ENCODE peak calls at places on chromosomes 13 and 19, in six cellular contexts. One of them, this sample, is unnamed.

GRCh38 chr19:41531438-41532311 is 44.3 kb upstream of the CEACAM21 start:
- DNase-seq in activated T-helper 9 cell treated with anti-CD3 and anti-CD28 coated beads, Interleukin-2, amount 50 U/mL, for 16 hours: peak
- DNase-seq in right cardiac atrium: peak
- DNase-seq in HFF-Myc: no peak
- DNase-seq in CD8-positive, alpha-beta memory T cell: peak
- DNase-seq in NCI-H460: peak
- DNase-seq in this sample: peak

GRCh38 chr19:38805180-38805579 is 7.6 kb downstream of the LGALS4 start:
- DNase-seq in activated T-helper 9 cell treated with anti-CD3 and anti-CD28 coated beads, Interleukin-2, amount 50 U/mL, for 16 hours: no peak
- DNase-seq in right cardiac atrium: no peak
- DNase-seq in HFF-Myc: no peak
- DNase-seq in CD8-positive, alpha-beta memory T cell: no peak
- DNase-seq in NCI-H460: no peak
- DNase-seq in this sample: peak

GRCh38 chr19:55830656-55831055 is 1.1 kb downstream of the NLRP11 start:
- DNase-seq in activated T-helper 9 cell treated with anti-CD3 and anti-CD28 coated beads, Interleukin-2, amount 50 U/mL, for 16 hours: no peak
- DNase-seq in right cardiac atrium: no peak
- DNase-seq in HFF-Myc: no peak
- DNase-seq in CD8-positive, alpha-beta memory T cell: no peak
- DNase-seq in NCI-H460: peak
- DNase-seq in this sample: no peak

GRCh38 chr19:30393046-30393445 is 20.9 kb downstream of the ZNF536 start:
- DNase-seq in activated T-helper 9 cell treated with anti-CD3 and anti-CD28 coated beads, Interleukin-2, amount 50 U/mL, for 16 hours: no peak
- DNase-seq in right cardiac atrium: no peak
- DNase-seq in HFF-Myc: no peak
- DNase-seq in CD8-positive, alpha-beta memory T cell: no peak
- DNase-seq in NCI-H460: no peak
- DNase-seq in this sample: no peak

GRCh38 chr13:93226623-93227279 is at the start of gene GPC6:
- DNase-seq in activated T-helper 9 cell treated with anti-CD3 and anti-CD28 coated beads, Interleukin-2, amount 50 U/mL, for 16 hours: no peak
- DNase-seq in right cardiac atrium: peak
- DNase-seq in HFF-Myc: peak
- DNase-seq in CD8-positive, alpha-beta memory T cell: no peak
- DNase-seq in NCI-H460: peak
- DNase-seq in this sample: peak

GRCh38 chr13:74287672-74288169 is 153.5 kb upstream of the KLF12 start:
- DNase-seq in activated T-helper 9 cell treated with anti-CD3 and anti-CD28 coated beads, Interleukin-2, amount 50 U/mL, for 16 hours: peak
- DNase-seq in right cardiac atrium: peak
- DNase-seq in HFF-Myc: peak
- DNase-seq in CD8-positive, alpha-beta memory T cell: peak
- DNase-seq in NCI-H460: no peak
- DNase-seq in this sample: peak

GRCh38 chr13:41467546-41467945 is 10.2 kb downstream of the RGCC start:
- DNase-seq in activated T-helper 9 cell treated with anti-CD3 and anti-CD28 coated beads, Interleukin-2, amount 50 U/mL, for 16 hours: no peak
- DNase-seq in right cardiac atrium: no peak
- DNase-seq in HFF-Myc: no peak
- DNase-seq in CD8-positive, alpha-beta memory T cell: no peak
- DNase-seq in NCI-H460: no peak
- DNase-seq in this sample: no peak

GRCh38 chr19:58575183-58576041 is 2.3 kb upstream of the MZF1 start:
- DNase-seq in activated T-helper 9 cell treated with anti-CD3 and anti-CD28 coated beads, Interleukin-2, amount 50 U/mL, for 16 hours: peak
- DNase-seq in right cardiac atrium: peak
- DNase-seq in HFF-Myc: peak
- DNase-seq in CD8-positive, alpha-beta memory T cell: peak
- DNase-seq in NCI-H460: peak
- DNase-seq in this sample: peak

GRCh38 chr13:47420568-47420967 is 523.7 kb upstream of the HTR2A start:
- DNase-seq in activated T-helper 9 cell treated with anti-CD3 and anti-CD28 coated beads, Interleukin-2, amount 50 U/mL, for 16 hours: no peak
- DNase-seq in right cardiac atrium: no peak
- DNase-seq in HFF-Myc: no peak
- DNase-seq in CD8-positive, alpha-beta memory T cell: no peak
- DNase-seq in NCI-H460: no peak
- DNase-seq in this sample: no peak

GRCh38 chr13:26280295-26280694 is 26.4 kb downstream of the CDK8 start:
- DNase-seq in activated T-helper 9 cell treated with anti-CD3 and anti-CD28 coated beads, Interleukin-2, amount 50 U/mL, for 16 hours: no peak
- DNase-seq in right cardiac atrium: no peak
- DNase-seq in HFF-Myc: no peak
- DNase-seq in CD8-positive, alpha-beta memory T cell: no peak
- DNase-seq in NCI-H460: no peak
- DNase-seq in this sample: no peak

GRCh38 chr19:47330466-47330869 is 1.5 kb upstream of the C5AR2 start:
- DNase-seq in activated T-helper 9 cell treated with anti-CD3 and anti-CD28 coated beads, Interleukin-2, amount 50 U/mL, for 16 hours: no peak
- DNase-seq in right cardiac atrium: no peak
- DNase-seq in HFF-Myc: no peak
- DNase-seq in CD8-positive, alpha-beta memory T cell: no peak
- DNase-seq in NCI-H460: no peak
- DNase-seq in this sample: no peak

GRCh38 chr13:29422015-29422414 is 173.5 kb downstream of the SLC7A1 start:
- DNase-seq in activated T-helper 9 cell treated with anti-CD3 and anti-CD28 coated beads, Interleukin-2, amount 50 U/mL, for 16 hours: no peak
- DNase-seq in right cardiac atrium: no peak
- DNase-seq in HFF-Myc: no peak
- DNase-seq in CD8-positive, alpha-beta memory T cell: no peak
- DNase-seq in NCI-H460: no peak
- DNase-seq in this sample: no peak

GRCh38 chr13:33639640-33640080 is 178.3 kb upstream of the RFC3 start:
- DNase-seq in activated T-helper 9 cell treated with anti-CD3 and anti-CD28 coated beads, Interleukin-2, amount 50 U/mL, for 16 hours: peak
- DNase-seq in right cardiac atrium: no peak
- DNase-seq in HFF-Myc: no peak
- DNase-seq in CD8-positive, alpha-beta memory T cell: no peak
- DNase-seq in NCI-H460: no peak
- DNase-seq in this sample: no peak

GRCh38 chr13:27830010-27830409 is 37.7 kb downstream of the GSX1 start:
- DNase-seq in activated T-helper 9 cell treated with anti-CD3 and anti-CD28 coated beads, Interleukin-2, amount 50 U/mL, for 16 hours: peak
- DNase-seq in right cardiac atrium: peak
- DNase-seq in HFF-Myc: no peak
- DNase-seq in CD8-positive, alpha-beta memory T cell: peak
- DNase-seq in NCI-H460: no peak
- DNase-seq in this sample: peak

GRCh38 chr19:18650468-18651001 is 13.7 kb downstream of the KLHL26 start:
- DNase-seq in activated T-helper 9 cell treated with anti-CD3 and anti-CD28 coated beads, Interleukin-2, amount 50 U/mL, for 16 hours: no peak
- DNase-seq in right cardiac atrium: peak
- DNase-seq in HFF-Myc: no peak
- DNase-seq in CD8-positive, alpha-beta memory T cell: no peak
- DNase-seq in NCI-H460: peak
- DNase-seq in this sample: peak

GRCh38 chr19:48540110-48540509 is 11.9 kb upstream of the SULT2B1 start:
- DNase-seq in activated T-helper 9 cell treated with anti-CD3 and anti-CD28 coated beads, Interleukin-2, amount 50 U/mL, for 16 hours: no peak
- DNase-seq in right cardiac atrium: no peak
- DNase-seq in HFF-Myc: no peak
- DNase-seq in CD8-positive, alpha-beta memory T cell: no peak
- DNase-seq in NCI-H460: no peak
- DNase-seq in this sample: no peak

GRCh38 chr19:42528354-42529247 is at the start of gene CEACAM1:
- DNase-seq in activated T-helper 9 cell treated with anti-CD3 and anti-CD28 coated beads, Interleukin-2, amount 50 U/mL, for 16 hours: peak
- DNase-seq in right cardiac atrium: peak
- DNase-seq in HFF-Myc: no peak
- DNase-seq in CD8-positive, alpha-beta memory T cell: peak
- DNase-seq in NCI-H460: no peak
- DNase-seq in this sample: no peak

GRCh38 chr13:24217601-24218281 is 57.2 kb downstream of the SPATA13 start:
- DNase-seq in activated T-helper 9 cell treated with anti-CD3 and anti-CD28 coated beads, Interleukin-2, amount 50 U/mL, for 16 hours: no peak
- DNase-seq in right cardiac atrium: no peak
- DNase-seq in HFF-Myc: no peak
- DNase-seq in CD8-positive, alpha-beta memory T cell: no peak
- DNase-seq in NCI-H460: no peak
- DNase-seq in this sample: peak

GRCh38 chr13:111201304-111201940 is 86.3 kb downstream of the ARHGEF7 start:
- DNase-seq in activated T-helper 9 cell treated with anti-CD3 and anti-CD28 coated beads, Interleukin-2, amount 50 U/mL, for 16 hours: no peak
- DNase-seq in right cardiac atrium: no peak
- DNase-seq in HFF-Myc: no peak
- DNase-seq in CD8-positive, alpha-beta memory T cell: no peak
- DNase-seq in NCI-H460: no peak
- DNase-seq in this sample: no peak

GRCh38 chr13:48094404-48094780 is 512 bp downstream of the MED4 start:
- DNase-seq in activated T-helper 9 cell treated with anti-CD3 and anti-CD28 coated beads, Interleukin-2, amount 50 U/mL, for 16 hours: no peak
- DNase-seq in right cardiac atrium: no peak
- DNase-seq in HFF-Myc: no peak
- DNase-seq in CD8-positive, alpha-beta memory T cell: no peak
- DNase-seq in NCI-H460: no peak
- DNase-seq in this sample: no peak

GRCh38 chr19:45154064-45154827 is 6.5 kb downstream of the NKPD1 start:
- DNase-seq in activated T-helper 9 cell treated with anti-CD3 and anti-CD28 coated beads, Interleukin-2, amount 50 U/mL, for 16 hours: no peak
- DNase-seq in right cardiac atrium: peak
- DNase-seq in HFF-Myc: peak
- DNase-seq in CD8-positive, alpha-beta memory T cell: no peak
- DNase-seq in NCI-H460: no peak
- DNase-seq in this sample: no peak

GRCh38 chr19:35592226-35592625 is 6.3 kb downstream of the PMIS2 start:
- DNase-seq in activated T-helper 9 cell treated with anti-CD3 and anti-CD28 coated beads, Interleukin-2, amount 50 U/mL, for 16 hours: no peak
- DNase-seq in right cardiac atrium: no peak
- DNase-seq in HFF-Myc: no peak
- DNase-seq in CD8-positive, alpha-beta memory T cell: peak
- DNase-seq in NCI-H460: peak
- DNase-seq in this sample: no peak

GRCh38 chr13:75123428-75123827 is 358.5 kb downstream of the TBC1D4 start:
- DNase-seq in activated T-helper 9 cell treated with anti-CD3 and anti-CD28 coated beads, Interleukin-2, amount 50 U/mL, for 16 hours: no peak
- DNase-seq in right cardiac atrium: no peak
- DNase-seq in HFF-Myc: no peak
- DNase-seq in CD8-positive, alpha-beta memory T cell: no peak
- DNase-seq in NCI-H460: no peak
- DNase-seq in this sample: no peak

GRCh38 chr13:80296638-80297037 is 44.3 kb downstream of the SPRY2 start:
- DNase-seq in activated T-helper 9 cell treated with anti-CD3 and anti-CD28 coated beads, Interleukin-2, amount 50 U/mL, for 16 hours: no peak
- DNase-seq in right cardiac atrium: no peak
- DNase-seq in HFF-Myc: no peak
- DNase-seq in CD8-positive, alpha-beta memory T cell: no peak
- DNase-seq in NCI-H460: no peak
- DNase-seq in this sample: no peak

GRCh38 chr13:48928781-48929430 is 46.8 kb upstream of the FNDC3A start:
- DNase-seq in activated T-helper 9 cell treated with anti-CD3 and anti-CD28 coated beads, Interleukin-2, amount 50 U/mL, for 16 hours: no peak
- DNase-seq in right cardiac atrium: no peak
- DNase-seq in HFF-Myc: no peak
- DNase-seq in CD8-positive, alpha-beta memory T cell: no peak
- DNase-seq in NCI-H460: no peak
- DNase-seq in this sample: no peak

GRCh38 chr19:33971073-33971472 is 174.4 kb downstream of the KCTD15 start:
- DNase-seq in activated T-helper 9 cell treated with anti-CD3 and anti-CD28 coated beads, Interleukin-2, amount 50 U/mL, for 16 hours: no peak
- DNase-seq in right cardiac atrium: no peak
- DNase-seq in HFF-Myc: no peak
- DNase-seq in CD8-positive, alpha-beta memory T cell: no peak
- DNase-seq in NCI-H460: no peak
- DNase-seq in this sample: no peak